ENCODE peak calls at places on chromosomes 7 and 10, in ten cellular contexts. One of them, this sample, is unnamed.

GRCh38 chr10:89206402-89207180 is 526 bp downstream of the CH25H start:
- DNase-seq in neural progenitor cell: no peak
- DNase-seq in AML-193: no peak
- DNase-seq in stimulated activated CD4-positive, alpha-beta T cell treated with anti-CD3 and anti-CD28 coated beads, TNF-alpha, amount 100 ng/mL, for 24 hours: peak
- DNase-seq in activated CD4-positive, alpha-beta T cell treated with anti-CD3 and anti-CD28 coated beads, Interleukin-2, amount 50 U/mL, for 48 hours: peak
- DNase-seq in adrenal gland: no peak
- DNase-seq in NCI-H82: peak
- DNase-seq in CD4-positive, alpha-beta T cell: peak
- DNase-seq in Caco-2: no peak
- DNase-seq in dermis blood vessel endothelial cell: no peak
- DNase-seq in this sample: peak

GRCh38 chr10:124003070-124003419 is 90.4 kb downstream of the CHST15 start:
- DNase-seq in neural progenitor cell: no peak
- DNase-seq in AML-193: no peak
- DNase-seq in stimulated activated CD4-positive, alpha-beta T cell treated with anti-CD3 and anti-CD28 coated beads, TNF-alpha, amount 100 ng/mL, for 24 hours: no peak
- DNase-seq in activated CD4-positive, alpha-beta T cell treated with anti-CD3 and anti-CD28 coated beads, Interleukin-2, amount 50 U/mL, for 48 hours: no peak
- DNase-seq in adrenal gland: no peak
- DNase-seq in NCI-H82: no peak
- DNase-seq in CD4-positive, alpha-beta T cell: no peak
- DNase-seq in Caco-2: no peak
- DNase-seq in dermis blood vessel endothelial cell: no peak
- DNase-seq in this sample: no peak

GRCh38 chr7:107836237-107837144 is 33.5 kb upstream of the SLC26A3 start:
- DNase-seq in neural progenitor cell: no peak
- DNase-seq in AML-193: no peak
- DNase-seq in stimulated activated CD4-positive, alpha-beta T cell treated with anti-CD3 and anti-CD28 coated beads, TNF-alpha, amount 100 ng/mL, for 24 hours: no peak
- DNase-seq in activated CD4-positive, alpha-beta T cell treated with anti-CD3 and anti-CD28 coated beads, Interleukin-2, amount 50 U/mL, for 48 hours: no peak
- DNase-seq in adrenal gland: no peak
- DNase-seq in NCI-H82: no peak
- DNase-seq in CD4-positive, alpha-beta T cell: no peak
- DNase-seq in Caco-2: peak
- DNase-seq in dermis blood vessel endothelial cell: peak
- DNase-seq in this sample: no peak

GRCh38 chr10:21445161-21445560 is 80.3 kb downstream of the SKIDA1 start:
- DNase-seq in neural progenitor cell: no peak
- DNase-seq in AML-193: no peak
- DNase-seq in stimulated activated CD4-positive, alpha-beta T cell treated with anti-CD3 and anti-CD28 coated beads, TNF-alpha, amount 100 ng/mL, for 24 hours: no peak
- DNase-seq in activated CD4-positive, alpha-beta T cell treated with anti-CD3 and anti-CD28 coated beads, Interleukin-2, amount 50 U/mL, for 48 hours: no peak
- DNase-seq in adrenal gland: no peak
- DNase-seq in NCI-H82: no peak
- DNase-seq in CD4-positive, alpha-beta T cell: no peak
- DNase-seq in Caco-2: no peak
- DNase-seq in dermis blood vessel endothelial cell: no peak
- DNase-seq in this sample: no peak

GRCh38 chr10:132521466-132522102 is 16.0 kb upstream of the INPP5A start:
- DNase-seq in neural progenitor cell: no peak
- DNase-seq in AML-193: no peak
- DNase-seq in stimulated activated CD4-positive, alpha-beta T cell treated with anti-CD3 and anti-CD28 coated beads, TNF-alpha, amount 100 ng/mL, for 24 hours: no peak
- DNase-seq in activated CD4-positive, alpha-beta T cell treated with anti-CD3 and anti-CD28 coated beads, Interleukin-2, amount 50 U/mL, for 48 hours: no peak
- DNase-seq in adrenal gland: no peak
- DNase-seq in NCI-H82: no peak
- DNase-seq in CD4-positive, alpha-beta T cell: no peak
- DNase-seq in Caco-2: peak
- DNase-seq in dermis blood vessel endothelial cell: no peak
- DNase-seq in this sample: no peak

GRCh38 chr7:101598422-101598957 is 30.6 kb downstream of the MYL10 start:
- DNase-seq in neural progenitor cell: no peak
- DNase-seq in AML-193: no peak
- DNase-seq in stimulated activated CD4-positive, alpha-beta T cell treated with anti-CD3 and anti-CD28 coated beads, TNF-alpha, amount 100 ng/mL, for 24 hours: no peak
- DNase-seq in activated CD4-positive, alpha-beta T cell treated with anti-CD3 and anti-CD28 coated beads, Interleukin-2, amount 50 U/mL, for 48 hours: no peak
- DNase-seq in adrenal gland: no peak
- DNase-seq in NCI-H82: no peak
- DNase-seq in CD4-positive, alpha-beta T cell: no peak
- DNase-seq in Caco-2: peak
- DNase-seq in dermis blood vessel endothelial cell: no peak
- DNase-seq in this sample: no peak

GRCh38 chr7:151088856-151089699 is 2.8 kb downstream of the AGAP3 start:
- DNase-seq in neural progenitor cell: peak
- DNase-seq in AML-193: peak
- DNase-seq in stimulated activated CD4-positive, alpha-beta T cell treated with anti-CD3 and anti-CD28 coated beads, TNF-alpha, amount 100 ng/mL, for 24 hours: no peak
- DNase-seq in activated CD4-positive, alpha-beta T cell treated with anti-CD3 and anti-CD28 coated beads, Interleukin-2, amount 50 U/mL, for 48 hours: no peak
- DNase-seq in adrenal gland: peak
- DNase-seq in NCI-H82: peak
- DNase-seq in CD4-positive, alpha-beta T cell: no peak
- DNase-seq in Caco-2: no peak
- DNase-seq in dermis blood vessel endothelial cell: peak
- DNase-seq in this sample: no peak

GRCh38 chr10:131824371-131825149 is 76.2 kb upstream of the PPP2R2D start:
- DNase-seq in neural progenitor cell: no peak
- DNase-seq in AML-193: no peak
- DNase-seq in stimulated activated CD4-positive, alpha-beta T cell treated with anti-CD3 and anti-CD28 coated beads, TNF-alpha, amount 100 ng/mL, for 24 hours: no peak
- DNase-seq in activated CD4-positive, alpha-beta T cell treated with anti-CD3 and anti-CD28 coated beads, Interleukin-2, amount 50 U/mL, for 48 hours: no peak
- DNase-seq in adrenal gland: peak
- DNase-seq in NCI-H82: no peak
- DNase-seq in CD4-positive, alpha-beta T cell: peak
- DNase-seq in Caco-2: peak
- DNase-seq in dermis blood vessel endothelial cell: no peak
- DNase-seq in this sample: no peak

GRCh38 chr10:114362831-114363355 is 41.4 kb downstream of the AFAP1L2 start:
- DNase-seq in neural progenitor cell: no peak
- DNase-seq in AML-193: no peak
- DNase-seq in stimulated activated CD4-positive, alpha-beta T cell treated with anti-CD3 and anti-CD28 coated beads, TNF-alpha, amount 100 ng/mL, for 24 hours: no peak
- DNase-seq in activated CD4-positive, alpha-beta T cell treated with anti-CD3 and anti-CD28 coated beads, Interleukin-2, amount 50 U/mL, for 48 hours: no peak
- DNase-seq in adrenal gland: no peak
- DNase-seq in NCI-H82: peak
- DNase-seq in CD4-positive, alpha-beta T cell: no peak
- DNase-seq in Caco-2: no peak
- DNase-seq in dermis blood vessel endothelial cell: no peak
- DNase-seq in this sample: no peak

GRCh38 chr7:39091774-39092173 is 114.1 kb downstream of the POU6F2 start:
- DNase-seq in neural progenitor cell: no peak
- DNase-seq in AML-193: no peak
- DNase-seq in stimulated activated CD4-positive, alpha-beta T cell treated with anti-CD3 and anti-CD28 coated beads, TNF-alpha, amount 100 ng/mL, for 24 hours: no peak
- DNase-seq in activated CD4-positive, alpha-beta T cell treated with anti-CD3 and anti-CD28 coated beads, Interleukin-2, amount 50 U/mL, for 48 hours: no peak
- DNase-seq in adrenal gland: no peak
- DNase-seq in NCI-H82: no peak
- DNase-seq in CD4-positive, alpha-beta T cell: no peak
- DNase-seq in Caco-2: no peak
- DNase-seq in dermis blood vessel endothelial cell: no peak
- DNase-seq in this sample: no peak

GRCh38 chr7:66666313-66666952 is 37.8 kb downstream of the KCTD7 start:
- DNase-seq in neural progenitor cell: no peak
- DNase-seq in AML-193: no peak
- DNase-seq in stimulated activated CD4-positive, alpha-beta T cell treated with anti-CD3 and anti-CD28 coated beads, TNF-alpha, amount 100 ng/mL, for 24 hours: no peak
- DNase-seq in activated CD4-positive, alpha-beta T cell treated with anti-CD3 and anti-CD28 coated beads, Interleukin-2, amount 50 U/mL, for 48 hours: no peak
- DNase-seq in adrenal gland: no peak
- DNase-seq in NCI-H82: no peak
- DNase-seq in CD4-positive, alpha-beta T cell: no peak
- DNase-seq in Caco-2: no peak
- DNase-seq in dermis blood vessel endothelial cell: no peak
- DNase-seq in this sample: no peak

GRCh38 chr7:21355406-21355874 is 72.4 kb upstream of the SP4 start:
- DNase-seq in neural progenitor cell: no peak
- DNase-seq in AML-193: peak
- DNase-seq in stimulated activated CD4-positive, alpha-beta T cell treated with anti-CD3 and anti-CD28 coated beads, TNF-alpha, amount 100 ng/mL, for 24 hours: peak
- DNase-seq in activated CD4-positive, alpha-beta T cell treated with anti-CD3 and anti-CD28 coated beads, Interleukin-2, amount 50 U/mL, for 48 hours: peak
- DNase-seq in adrenal gland: no peak
- DNase-seq in NCI-H82: no peak
- DNase-seq in CD4-positive, alpha-beta T cell: no peak
- DNase-seq in Caco-2: no peak
- DNase-seq in dermis blood vessel endothelial cell: no peak
- DNase-seq in this sample: no peak

GRCh38 chr10:15325243-15326002 is 45.7 kb downstream of the FAM171A1 start:
- DNase-seq in neural progenitor cell: no peak
- DNase-seq in AML-193: no peak
- DNase-seq in stimulated activated CD4-positive, alpha-beta T cell treated with anti-CD3 and anti-CD28 coated beads, TNF-alpha, amount 100 ng/mL, for 24 hours: no peak
- DNase-seq in activated CD4-positive, alpha-beta T cell treated with anti-CD3 and anti-CD28 coated beads, Interleukin-2, amount 50 U/mL, for 48 hours: no peak
- DNase-seq in adrenal gland: no peak
- DNase-seq in NCI-H82: no peak
- DNase-seq in CD4-positive, alpha-beta T cell: no peak
- DNase-seq in Caco-2: no peak
- DNase-seq in dermis blood vessel endothelial cell: peak
- DNase-seq in this sample: no peak

GRCh38 chr7:66211429-66211828 is 6.3 kb downstream of the TPST1 start:
- DNase-seq in neural progenitor cell: no peak
- DNase-seq in AML-193: no peak
- DNase-seq in stimulated activated CD4-positive, alpha-beta T cell treated with anti-CD3 and anti-CD28 coated beads, TNF-alpha, amount 100 ng/mL, for 24 hours: no peak
- DNase-seq in activated CD4-positive, alpha-beta T cell treated with anti-CD3 and anti-CD28 coated beads, Interleukin-2, amount 50 U/mL, for 48 hours: no peak
- DNase-seq in adrenal gland: peak
- DNase-seq in NCI-H82: no peak
- DNase-seq in CD4-positive, alpha-beta T cell: no peak
- DNase-seq in Caco-2: no peak
- DNase-seq in dermis blood vessel endothelial cell: no peak
- DNase-seq in this sample: no peak

GRCh38 chr7:37198188-37198905 is 250.3 kb downstream of the ELMO1 start:
- DNase-seq in neural progenitor cell: no peak
- DNase-seq in AML-193: no peak
- DNase-seq in stimulated activated CD4-positive, alpha-beta T cell treated with anti-CD3 and anti-CD28 coated beads, TNF-alpha, amount 100 ng/mL, for 24 hours: no peak
- DNase-seq in activated CD4-positive, alpha-beta T cell treated with anti-CD3 and anti-CD28 coated beads, Interleukin-2, amount 50 U/mL, for 48 hours: no peak
- DNase-seq in adrenal gland: no peak
- DNase-seq in NCI-H82: peak
- DNase-seq in CD4-positive, alpha-beta T cell: no peak
- DNase-seq in Caco-2: no peak
- DNase-seq in dermis blood vessel endothelial cell: peak
- DNase-seq in this sample: no peak

GRCh38 chr10:71052708-71053107 is 159.7 kb upstream of the UNC5B start:
- DNase-seq in neural progenitor cell: no peak
- DNase-seq in AML-193: no peak
- DNase-seq in stimulated activated CD4-positive, alpha-beta T cell treated with anti-CD3 and anti-CD28 coated beads, TNF-alpha, amount 100 ng/mL, for 24 hours: no peak
- DNase-seq in activated CD4-positive, alpha-beta T cell treated with anti-CD3 and anti-CD28 coated beads, Interleukin-2, amount 50 U/mL, for 48 hours: no peak
- DNase-seq in adrenal gland: no peak
- DNase-seq in NCI-H82: no peak
- DNase-seq in CD4-positive, alpha-beta T cell: no peak
- DNase-seq in Caco-2: no peak
- DNase-seq in dermis blood vessel endothelial cell: no peak
- DNase-seq in this sample: no peak

GRCh38 chr10:116044722-116045374 is 228.2 kb downstream of the GFRA1 start:
- DNase-seq in neural progenitor cell: no peak
- DNase-seq in AML-193: no peak
- DNase-seq in stimulated activated CD4-positive, alpha-beta T cell treated with anti-CD3 and anti-CD28 coated beads, TNF-alpha, amount 100 ng/mL, for 24 hours: no peak
- DNase-seq in activated CD4-positive, alpha-beta T cell treated with anti-CD3 and anti-CD28 coated beads, Interleukin-2, amount 50 U/mL, for 48 hours: no peak
- DNase-seq in adrenal gland: no peak
- DNase-seq in NCI-H82: no peak
- DNase-seq in CD4-positive, alpha-beta T cell: no peak
- DNase-seq in Caco-2: no peak
- DNase-seq in dermis blood vessel endothelial cell: no peak
- DNase-seq in this sample: no peak

GRCh38 chr10:10831085-10831484 is 186.6 kb upstream of the CELF2 start:
- DNase-seq in neural progenitor cell: no peak
- DNase-seq in AML-193: no peak
- DNase-seq in stimulated activated CD4-positive, alpha-beta T cell treated with anti-CD3 and anti-CD28 coated beads, TNF-alpha, amount 100 ng/mL, for 24 hours: no peak
- DNase-seq in activated CD4-positive, alpha-beta T cell treated with anti-CD3 and anti-CD28 coated beads, Interleukin-2, amount 50 U/mL, for 48 hours: no peak
- DNase-seq in adrenal gland: no peak
- DNase-seq in NCI-H82: no peak
- DNase-seq in CD4-positive, alpha-beta T cell: no peak
- DNase-seq in Caco-2: no peak
- DNase-seq in dermis blood vessel endothelial cell: peak
- DNase-seq in this sample: no peak

GRCh38 chr7:158311791-158312190 is 275.8 kb downstream of the PTPRN2 start:
- DNase-seq in neural progenitor cell: no peak
- DNase-seq in AML-193: no peak
- DNase-seq in stimulated activated CD4-positive, alpha-beta T cell treated with anti-CD3 and anti-CD28 coated beads, TNF-alpha, amount 100 ng/mL, for 24 hours: no peak
- DNase-seq in activated CD4-positive, alpha-beta T cell treated with anti-CD3 and anti-CD28 coated beads, Interleukin-2, amount 50 U/mL, for 48 hours: no peak
- DNase-seq in adrenal gland: no peak
- DNase-seq in NCI-H82: no peak
- DNase-seq in CD4-positive, alpha-beta T cell: no peak
- DNase-seq in Caco-2: no peak
- DNase-seq in dermis blood vessel endothelial cell: no peak
- DNase-seq in this sample: no peak

GRCh38 chr10:82643601-82644000 is 768.6 kb downstream of the NRG3 start:
- DNase-seq in neural progenitor cell: no peak
- DNase-seq in AML-193: no peak
- DNase-seq in stimulated activated CD4-positive, alpha-beta T cell treated with anti-CD3 and anti-CD28 coated beads, TNF-alpha, amount 100 ng/mL, for 24 hours: no peak
- DNase-seq in activated CD4-positive, alpha-beta T cell treated with anti-CD3 and anti-CD28 coated beads, Interleukin-2, amount 50 U/mL, for 48 hours: no peak
- DNase-seq in adrenal gland: no peak
- DNase-seq in NCI-H82: no peak
- DNase-seq in CD4-positive, alpha-beta T cell: no peak
- DNase-seq in Caco-2: no peak
- DNase-seq in dermis blood vessel endothelial cell: no peak
- DNase-seq in this sample: no peak

GRCh38 chr10:113550365-113550764 is 2.5 kb upstream of the HABP2 start:
- DNase-seq in neural progenitor cell: no peak
- DNase-seq in AML-193: no peak
- DNase-seq in stimulated activated CD4-positive, alpha-beta T cell treated with anti-CD3 and anti-CD28 coated beads, TNF-alpha, amount 100 ng/mL, for 24 hours: no peak
- DNase-seq in activated CD4-positive, alpha-beta T cell treated with anti-CD3 and anti-CD28 coated beads, Interleukin-2, amount 50 U/mL, for 48 hours: no peak
- DNase-seq in adrenal gland: no peak
- DNase-seq in NCI-H82: peak
- DNase-seq in CD4-positive, alpha-beta T cell: no peak
- DNase-seq in Caco-2: no peak
- DNase-seq in dermis blood vessel endothelial cell: peak
- DNase-seq in this sample: no peak

GRCh38 chr10:106387063-106387462 is 777.4 kb downstream of the SORCS1 start:
- DNase-seq in neural progenitor cell: no peak
- DNase-seq in AML-193: no peak
- DNase-seq in stimulated activated CD4-positive, alpha-beta T cell treated with anti-CD3 and anti-CD28 coated beads, TNF-alpha, amount 100 ng/mL, for 24 hours: no peak
- DNase-seq in activated CD4-positive, alpha-beta T cell treated with anti-CD3 and anti-CD28 coated beads, Interleukin-2, amount 50 U/mL, for 48 hours: no peak
- DNase-seq in adrenal gland: no peak
- DNase-seq in NCI-H82: no peak
- DNase-seq in CD4-positive, alpha-beta T cell: no peak
- DNase-seq in Caco-2: no peak
- DNase-seq in dermis blood vessel endothelial cell: no peak
- DNase-seq in this sample: no peak

GRCh38 chr10:16724509-16724908 is 92.7 kb downstream of the RSU1 start:
- DNase-seq in neural progenitor cell: no peak
- DNase-seq in AML-193: no peak
- DNase-seq in stimulated activated CD4-positive, alpha-beta T cell treated with anti-CD3 and anti-CD28 coated beads, TNF-alpha, amount 100 ng/mL, for 24 hours: no peak
- DNase-seq in activated CD4-positive, alpha-beta T cell treated with anti-CD3 and anti-CD28 coated beads, Interleukin-2, amount 50 U/mL, for 48 hours: no peak
- DNase-seq in adrenal gland: no peak
- DNase-seq in NCI-H82: no peak
- DNase-seq in CD4-positive, alpha-beta T cell: no peak
- DNase-seq in Caco-2: no peak
- DNase-seq in dermis blood vessel endothelial cell: no peak
- DNase-seq in this sample: no peak

GRCh38 chr7:29988391-29989256 is 977 bp downstream of the SCRN1 start:
- DNase-seq in neural progenitor cell: peak
- DNase-seq in AML-193: peak
- DNase-seq in stimulated activated CD4-positive, alpha-beta T cell treated with anti-CD3 and anti-CD28 coated beads, TNF-alpha, amount 100 ng/mL, for 24 hours: peak
- DNase-seq in activated CD4-positive, alpha-beta T cell treated with anti-CD3 and anti-CD28 coated beads, Interleukin-2, amount 50 U/mL, for 48 hours: peak
- DNase-seq in adrenal gland: peak
- DNase-seq in NCI-H82: peak
- DNase-seq in CD4-positive, alpha-beta T cell: peak
- DNase-seq in Caco-2: peak
- DNase-seq in dermis blood vessel endothelial cell: peak
- DNase-seq in this sample: no peak

GRCh38 chr10:68364101-68364886 is 31.6 kb upstream of the PBLD start:
- DNase-seq in neural progenitor cell: no peak
- DNase-seq in AML-193: no peak
- DNase-seq in stimulated activated CD4-positive, alpha-beta T cell treated with anti-CD3 and anti-CD28 coated beads, TNF-alpha, amount 100 ng/mL, for 24 hours: no peak
- DNase-seq in activated CD4-positive, alpha-beta T cell treated with anti-CD3 and anti-CD28 coated beads, Interleukin-2, amount 50 U/mL, for 48 hours: no peak
- DNase-seq in adrenal gland: no peak
- DNase-seq in NCI-H82: no peak
- DNase-seq in CD4-positive, alpha-beta T cell: no peak
- DNase-seq in Caco-2: no peak
- DNase-seq in dermis blood vessel endothelial cell: no peak
- DNase-seq in this sample: no peak

GRCh38 chr7:157611341-157611740 is 274.5 kb downstream of the DNAJB6 start:
- DNase-seq in neural progenitor cell: no peak
- DNase-seq in AML-193: no peak
- DNase-seq in stimulated activated CD4-positive, alpha-beta T cell treated with anti-CD3 and anti-CD28 coated beads, TNF-alpha, amount 100 ng/mL, for 24 hours: no peak
- DNase-seq in activated CD4-positive, alpha-beta T cell treated with anti-CD3 and anti-CD28 coated beads, Interleukin-2, amount 50 U/mL, for 48 hours: no peak
- DNase-seq in adrenal gland: no peak
- DNase-seq in NCI-H82: no peak
- DNase-seq in CD4-positive, alpha-beta T cell: no peak
- DNase-seq in Caco-2: no peak
- DNase-seq in dermis blood vessel endothelial cell: no peak
- DNase-seq in this sample: no peak

GRCh38 chr7:1933066-1933835 is 263.2 kb downstream of the ELFN1 start:
- DNase-seq in neural progenitor cell: no peak
- DNase-seq in AML-193: no peak
- DNase-seq in stimulated activated CD4-positive, alpha-beta T cell treated with anti-CD3 and anti-CD28 coated beads, TNF-alpha, amount 100 ng/mL, for 24 hours: no peak
- DNase-seq in activated CD4-positive, alpha-beta T cell treated with anti-CD3 and anti-CD28 coated beads, Interleukin-2, amount 50 U/mL, for 48 hours: no peak
- DNase-seq in adrenal gland: no peak
- DNase-seq in NCI-H82: peak
- DNase-seq in CD4-positive, alpha-beta T cell: no peak
- DNase-seq in Caco-2: no peak
- DNase-seq in dermis blood vessel endothelial cell: no peak
- DNase-seq in this sample: no peak

GRCh38 chr10:17199351-17199804 is 2.1 kb downstream of the TRDMT1 start:
- DNase-seq in neural progenitor cell: peak
- DNase-seq in AML-193: no peak
- DNase-seq in stimulated activated CD4-positive, alpha-beta T cell treated with anti-CD3 and anti-CD28 coated beads, TNF-alpha, amount 100 ng/mL, for 24 hours: no peak
- DNase-seq in activated CD4-positive, alpha-beta T cell treated with anti-CD3 and anti-CD28 coated beads, Interleukin-2, amount 50 U/mL, for 48 hours: no peak
- DNase-seq in adrenal gland: no peak
- DNase-seq in NCI-H82: no peak
- DNase-seq in CD4-positive, alpha-beta T cell: no peak
- DNase-seq in Caco-2: no peak
- DNase-seq in dermis blood vessel endothelial cell: peak
- DNase-seq in this sample: no peak

This sample was measured in T-helper 17 cell.